ENCODE peak calls at places on chromosomes 16 and 17, in four cellular contexts. One of them, this sample, is unnamed.

GRCh38 chr16:87388818-87389134 is 3.4 kb upstream of the MAP1LC3B start:
- DNase-seq in transverse colon: no peak
- DNase-seq in HCT116: no peak
- DNase-seq in endothelial cell of umbilical vein: no peak
- DNase-seq in this sample: no peak

GRCh38 chr16:8853150-8853549 is 15.7 kb downstream of the CARHSP1 start:
- DNase-seq in HCT116: no peak
- DNase-seq in endothelial cell of umbilical vein: no peak
- DNase-seq in transverse colon: no peak
- DNase-seq in this sample: peak

GRCh38 chr17:9488556-9488955 is 87.1 kb downstream of the STX8 start:
- DNase-seq in transverse colon: no peak
- DNase-seq in endothelial cell of umbilical vein: no peak
- DNase-seq in HCT116: no peak
- DNase-seq in this sample: no peak

GRCh38 chr16:73369841-73370240 is 321.9 kb upstream of the ZFHX3 start:
- DNase-seq in HCT116: no peak
- DNase-seq in transverse colon: no peak
- DNase-seq in endothelial cell of umbilical vein: no peak
- DNase-seq in this sample: no peak

GRCh38 chr17:28745777-28746473 is 2.1 kb downstream of the TRAF4 start:
- DNase-seq in HCT116: no peak
- DNase-seq in transverse colon: peak
- DNase-seq in endothelial cell of umbilical vein: no peak
- DNase-seq in this sample: peak

GRCh38 chr17:46995841-46996571 is 17.0 kb upstream of the RPRML start:
- DNase-seq in HCT116: no peak
- DNase-seq in transverse colon: no peak
- DNase-seq in endothelial cell of umbilical vein: peak
- DNase-seq in this sample: no peak

GRCh38 chr16:49513040-49513439 is 139.4 kb downstream of the C16orf78 start:
- DNase-seq in transverse colon: no peak
- DNase-seq in HCT116: no peak
- DNase-seq in endothelial cell of umbilical vein: no peak
- DNase-seq in this sample: no peak

GRCh38 chr16:59090501-59090900 is 356.4 kb upstream of the GOT2 start:
- DNase-seq in HCT116: no peak
- DNase-seq in transverse colon: no peak
- DNase-seq in endothelial cell of umbilical vein: no peak
- DNase-seq in this sample: no peak

GRCh38 chr16:20928774-20929411 is 28.3 kb downstream of the LYRM1 start:
- DNase-seq in HCT116: no peak
- DNase-seq in transverse colon: no peak
- DNase-seq in endothelial cell of umbilical vein: no peak
- DNase-seq in this sample: no peak

GRCh38 chr16:70750893-70751467 is 50.0 kb downstream of the VAC14 start:
- DNase-seq in transverse colon: peak
- DNase-seq in HCT116: no peak
- DNase-seq in endothelial cell of umbilical vein: peak
- DNase-seq in this sample: no peak

GRCh38 chr16:24204150-24204665 is 51.9 kb upstream of the CACNG3 start:
- DNase-seq in transverse colon: no peak
- DNase-seq in endothelial cell of umbilical vein: no peak
- DNase-seq in HCT116: no peak
- DNase-seq in this sample: no peak

GRCh38 chr16:61050547-61050946 is 985.7 kb downstream of the CDH8 start:
- DNase-seq in HCT116: no peak
- DNase-seq in endothelial cell of umbilical vein: no peak
- DNase-seq in transverse colon: no peak
- DNase-seq in this sample: peak

GRCh38 chr17:1996243-1997145 is 28.6 kb downstream of the RTN4RL1 start:
- DNase-seq in endothelial cell of umbilical vein: no peak
- DNase-seq in HCT116: no peak
- DNase-seq in transverse colon: no peak
- DNase-seq in this sample: no peak

GRCh38 chr17:74185786-74186185 is 17.7 kb upstream of the RPL38 start:
- DNase-seq in HCT116: no peak
- DNase-seq in transverse colon: no peak
- DNase-seq in endothelial cell of umbilical vein: no peak
- DNase-seq in this sample: no peak

GRCh38 chr16:57555831-57556230 is 13.4 kb downstream of the ADGRG5 start:
- DNase-seq in transverse colon: no peak
- DNase-seq in HCT116: no peak
- DNase-seq in endothelial cell of umbilical vein: no peak
- DNase-seq in this sample: no peak

GRCh38 chr17:77264617-77265230 is 124.0 kb downstream of the SEC14L1 start:
- DNase-seq in endothelial cell of umbilical vein: no peak
- DNase-seq in HCT116: no peak
- DNase-seq in transverse colon: no peak
- DNase-seq in this sample: no peak

GRCh38 chr16:913817-914440 is 56.9 kb downstream of the LMF1 start:
- DNase-seq in HCT116: no peak
- DNase-seq in transverse colon: no peak
- DNase-seq in endothelial cell of umbilical vein: no peak
- DNase-seq in this sample: no peak

GRCh38 chr16:86027366-86028126 is 128.6 kb downstream of the IRF8 start:
- DNase-seq in HCT116: no peak
- DNase-seq in transverse colon: peak
- DNase-seq in endothelial cell of umbilical vein: no peak
- DNase-seq in this sample: peak

GRCh38 chr16:64809876-64810629 is 311.8 kb downstream of the CDH11 start:
- DNase-seq in transverse colon: no peak
- DNase-seq in endothelial cell of umbilical vein: no peak
- DNase-seq in HCT116: no peak
- DNase-seq in this sample: no peak

GRCh38 chr16:67873435-67874146 is 739 bp downstream of the EDC4 start:
- DNase-seq in transverse colon: peak
- DNase-seq in HCT116: no peak
- DNase-seq in endothelial cell of umbilical vein: peak
- DNase-seq in this sample: no peak

GRCh38 chr16:84040823-84041391 is 1.7 kb downstream of the SLC38A8 start:
- DNase-seq in endothelial cell of umbilical vein: no peak
- DNase-seq in transverse colon: no peak
- DNase-seq in HCT116: no peak
- DNase-seq in this sample: peak

GRCh38 chr17:3916013-3916696 is at the start of gene P2RX1:
- DNase-seq in HCT116: no peak
- DNase-seq in endothelial cell of umbilical vein: no peak
- DNase-seq in transverse colon: peak
- DNase-seq in this sample: peak

GRCh38 chr16:85746431-85747227 is 4.3 kb downstream of the C16orf74 start:
- DNase-seq in transverse colon: peak
- DNase-seq in endothelial cell of umbilical vein: no peak
- DNase-seq in HCT116: peak
- DNase-seq in this sample: no peak

GRCh38 chr16:72938426-72939164 is 109.3 kb downstream of the ZFHX3 start:
- DNase-seq in transverse colon: peak
- DNase-seq in HCT116: no peak
- DNase-seq in endothelial cell of umbilical vein: peak
- DNase-seq in this sample: peak

GRCh38 chr17:42675984-42676423 is 790 bp downstream of the PLEKHH3 start:
- DNase-seq in transverse colon: peak
- DNase-seq in endothelial cell of umbilical vein: peak
- DNase-seq in HCT116: no peak
- DNase-seq in this sample: peak
- TF ChIP-seq POLR2AphosphoS5 in transverse colon: peak
- TF ChIP-seq POLR2AphosphoS5 in endothelial cell of umbilical vein: no peak
- TF ChIP-seq POLR2AphosphoS5 in HCT116: peak
- TF ChIP-seq POLR2AphosphoS5 in this sample: no peak

GRCh38 chr17:72126575-72127486 is 6.0 kb downstream of the SOX9 start:
- DNase-seq in transverse colon: peak
- DNase-seq in HCT116: peak
- DNase-seq in endothelial cell of umbilical vein: no peak
- DNase-seq in this sample: no peak
- TF ChIP-seq POLR2AphosphoS5 in transverse colon: no peak
- TF ChIP-seq POLR2AphosphoS5 in HCT116: peak
- TF ChIP-seq POLR2AphosphoS5 in endothelial cell of umbilical vein: no peak
- TF ChIP-seq POLR2AphosphoS5 in this sample: no peak

GRCh38 chr17:79282294-79282693 is 207.7 kb downstream of the ENGASE start:
- DNase-seq in transverse colon: no peak
- DNase-seq in endothelial cell of umbilical vein: no peak
- DNase-seq in HCT116: no peak
- DNase-seq in this sample: no peak

GRCh38 chr17:79279320-79279719 is 204.7 kb downstream of the ENGASE start:
- DNase-seq in endothelial cell of umbilical vein: no peak
- DNase-seq in HCT116: no peak
- DNase-seq in transverse colon: no peak
- DNase-seq in this sample: no peak

GRCh38 chr17:79281803-79282202 is 207.2 kb downstream of the ENGASE start:
- DNase-seq in transverse colon: no peak
- DNase-seq in HCT116: no peak
- DNase-seq in endothelial cell of umbilical vein: no peak
- DNase-seq in this sample: no peak

GRCh38 chr17:79280010-79280409 is 205.4 kb downstream of the ENGASE start:
- DNase-seq in HCT116: no peak
- DNase-seq in endothelial cell of umbilical vein: no peak
- DNase-seq in transverse colon: no peak
- DNase-seq in this sample: no peak

DNA sequence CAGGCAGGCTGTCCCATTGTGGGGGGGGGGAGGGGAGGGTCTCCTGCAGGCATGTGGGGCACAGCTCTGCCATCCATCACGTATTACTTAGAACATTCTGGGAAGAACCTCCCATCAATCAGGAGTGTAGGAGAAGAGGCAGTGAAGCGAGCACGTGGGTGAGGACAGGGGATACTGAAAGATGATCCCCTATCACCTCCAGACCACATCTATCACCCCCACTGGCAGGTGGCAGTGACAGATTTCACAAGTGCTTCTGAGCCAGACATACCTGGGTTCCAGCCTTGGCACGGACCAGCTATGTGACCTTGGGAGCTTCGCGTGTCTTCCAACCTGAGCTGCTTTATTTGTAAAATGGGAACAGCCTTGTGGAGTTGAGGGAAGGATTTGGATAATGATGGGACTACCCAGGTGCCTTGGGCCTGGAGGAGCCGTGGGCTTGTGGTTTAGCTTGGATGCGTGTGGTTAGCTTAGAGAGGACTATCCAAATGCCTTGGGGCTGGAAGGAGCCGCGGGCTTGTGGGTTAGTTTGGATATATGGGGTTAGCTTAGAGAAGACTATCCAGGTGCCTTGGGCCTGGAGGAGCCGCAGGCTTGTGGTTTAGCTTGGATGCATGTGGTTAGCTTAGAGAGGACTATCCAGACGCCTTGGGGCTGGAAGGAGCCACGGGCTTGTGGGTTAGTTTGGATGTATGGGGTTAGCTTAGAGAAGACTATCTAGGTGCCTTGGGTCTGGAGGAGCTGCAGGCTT is 206.4 kb downstream of the ENGASE start:
- DNase-seq in endothelial cell of umbilical vein: no peak
- DNase-seq in HCT116: no peak
- DNase-seq in transverse colon: no peak
- DNase-seq in this sample: no peak
- TF ChIP-seq POLR2AphosphoS5 in endothelial cell of umbilical vein: no peak
- TF ChIP-seq POLR2AphosphoS5 in HCT116: no peak
- TF ChIP-seq POLR2AphosphoS5 in transverse colon: no peak
- TF ChIP-seq POLR2AphosphoS5 in this sample: no peak

GRCh38 chr16:56367764-56368163 is 57.6 kb downstream of the AMFR start:
- DNase-seq in HCT116: no peak
- DNase-seq in transverse colon: no peak
- DNase-seq in endothelial cell of umbilical vein: no peak
- DNase-seq in this sample: no peak
- TF ChIP-seq POLR2AphosphoS5 in HCT116: no peak
- TF ChIP-seq POLR2AphosphoS5 in transverse colon: no peak
- TF ChIP-seq POLR2AphosphoS5 in endothelial cell of umbilical vein: no peak
- TF ChIP-seq POLR2AphosphoS5 in this sample: no peak

GRCh38 chr16:4410335-4411075 is 5.9 kb downstream of the CORO7 start:
- DNase-seq in endothelial cell of umbilical vein: peak
- DNase-seq in transverse colon: peak
- DNase-seq in HCT116: no peak
- DNase-seq in this sample: no peak
- TF ChIP-seq POLR2AphosphoS5 in endothelial cell of umbilical vein: no peak
- TF ChIP-seq POLR2AphosphoS5 in transverse colon: peak
- TF ChIP-seq POLR2AphosphoS5 in HCT116: no peak
- TF ChIP-seq POLR2AphosphoS5 in this sample: peak